ENCODE peak calls at places on chromosome X, in seven cellular contexts. J is astrocyte; P is Panc1; O is CD8-positive, alpha-beta memory T cell; E is prostate gland; G is testis; X is lung. B is an unnamed sample.

GRCh38 chrX:39645059-39645895 is 452.5 kb downstream of the BCOR start:
- DNase-seq in J (peak; percentile 70), X (no peak), G (peak; percentile 69), O (no peak), P (no peak), E (no peak), B (no peak)

GRCh38 chrX:123959281-123960063 is 2.0 kb upstream of the STAG2 start:
- DNase-seq in O (no peak), P (no peak), E (peak; percentile 24), J (no peak), X (peak; percentile 33), G (peak; percentile 58), B (peak; percentile 24)

GRCh38 chrX:136258951-136259350 is 7.8 kb upstream of the MAP7D3 start:
- DNase-seq in J (no peak), X (no peak), O (no peak), G (no peak), P (no peak), E (no peak), B (no peak)

GRCh38 chrX:30085571-30085970 is 129.8 kb upstream of the MAGEB2 start:
- DNase-seq in E (no peak), P (no peak), G (no peak), X (no peak), O (no peak), J (no peak), B (no peak)

GRCh38 chrX:1911401-1912131 is 296.7 kb downstream of the ASMT start:
- DNase-seq in J (no peak), X (no peak), E (no peak), O (no peak), G (no peak), P (no peak), B (no peak)

GRCh38 chrX:148466292-148466691 is 34.1 kb upstream of the AFF2 start:
- DNase-seq in X (no peak), O (no peak), E (no peak), P (no peak), J (peak; percentile 13), G (no peak), B (no peak)

GRCh38 chrX:123513585-123514278 is 219.1 kb downstream of the THOC2 start:
- DNase-seq in X (no peak), P (no peak), J (no peak), G (no peak), E (no peak), O (no peak), B (no peak)

GRCh38 chrX:70289168-70289792 is 447 bp downstream of the PDZD11 start:
- DNase-seq in X (no peak), P (no peak), G (no peak), O (no peak), E (no peak), J (no peak), B (no peak)

GRCh38 chrX:125436855-125437254 is 117.2 kb downstream of the TEX13C start:
- DNase-seq in O (no peak), X (no peak), G (no peak), J (no peak), P (no peak), E (no peak), B (no peak)

GRCh38 chrX:17788439-17788838 is 51.1 kb downstream of the SCML1 start:
- DNase-seq in J (peak; percentile 2), G (peak; percentile 43), X (no peak), O (no peak), P (peak; percentile 15), E (no peak), B (no peak)

GRCh38 chrX:41043950-41044349 is 41.3 kb upstream of the USP9X start:
- DNase-seq in J (peak; percentile 62), G (no peak), O (no peak), E (no peak), X (no peak), P (no peak), B (no peak)

GRCh38 chrX:110402091-110402854 is 43.6 kb downstream of the RTL9 start:
- DNase-seq in G (no peak), X (no peak), J (peak; percentile 65), O (no peak), P (no peak), E (no peak), B (peak; percentile 50)

GRCh38 chrX:48911407-48912182 is at the start of gene SLC35A2:
- DNase-seq in O (peak; percentile 87), P (no peak), G (peak; percentile 90), X (peak; percentile 88), J (peak; percentile 66), E (peak; percentile 80), B (peak; percentile 91)

GRCh38 chrX:9758239-9758638 is 7.4 kb downstream of the GPR143 start:
- DNase-seq in P (no peak), G (no peak), O (no peak), E (no peak), J (no peak), X (no peak), B (no peak)

GRCh38 chrX:47568656-47569295 is 7.8 kb downstream of the ARAF start:
- DNase-seq in J (no peak), G (no peak), P (no peak), E (no peak), O (peak; percentile 25), X (no peak), B (peak; percentile 37)

DNA sequence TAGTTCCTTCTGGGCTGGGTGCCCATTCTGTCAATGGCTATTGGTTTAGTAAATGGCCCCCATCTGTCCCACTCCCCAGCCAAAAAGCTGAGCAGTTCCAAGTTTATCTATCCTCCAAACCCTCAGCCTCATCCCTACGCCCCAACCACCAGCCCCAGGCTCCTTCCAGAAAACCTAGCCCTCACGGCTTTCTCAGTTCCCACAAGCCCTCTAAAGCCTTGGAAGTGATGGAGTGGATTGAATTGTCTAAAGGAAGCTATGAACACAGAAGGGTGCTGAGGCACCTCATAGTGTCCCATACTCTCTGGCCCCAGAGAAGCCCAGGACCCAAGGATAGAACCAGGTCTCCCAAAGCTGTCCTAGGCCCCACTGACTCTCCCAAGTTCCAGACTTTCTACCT is 75.6 kb upstream of the EFNB1 start:
- DNase-seq in P (no peak), X (no peak), O (no peak), G (no peak), J (no peak), E (no peak), B (no peak)
- H3K9me3 ChIP-seq in P (no peaks in the 10 kb centered on the region), X (no peaks in the 10 kb centered on the region), O (no peaks in the 10 kb centered on the region), G (no peaks in the 10 kb centered on the region), J (no peaks in the 10 kb centered on the region), E (no peaks in the 10 kb centered on the region), B (no peaks in the 10 kb centered on the region)

GRCh38 chrX:418927-419729 is 32.4 kb upstream of the PPP2R3B start:
- DNase-seq in P (no peak), G (no peak), J (no peak), E (no peak), O (no peak), X (no peak), B (no peak)
- H3K9me3 ChIP-seq in P (no peaks in the 10 kb centered on the region), G (no peaks in the 10 kb centered on the region), J (no peaks in the 10 kb centered on the region), E (no peaks in the 10 kb centered on the region), O (no peaks in the 10 kb centered on the region), X (no peaks in the 10 kb centered on the region), B (no peaks in the 10 kb centered on the region)

GRCh38 chrX:144840616-144841015 is 406.7 kb upstream of the SPANXN1 start:
- DNase-seq in G (no peak), O (no peak), X (no peak), P (no peak), E (no peak), J (no peak), B (no peak)
- H3K9me3 ChIP-seq in G (no peaks in the 10 kb centered on the region), O (no peaks in the 10 kb centered on the region), X (no peaks in the 10 kb centered on the region), P (no peaks in the 10 kb centered on the region), E (no peaks in the 10 kb centered on the region), J (no peaks in the 10 kb centered on the region), B (no peaks in the 10 kb centered on the region)

DNA sequence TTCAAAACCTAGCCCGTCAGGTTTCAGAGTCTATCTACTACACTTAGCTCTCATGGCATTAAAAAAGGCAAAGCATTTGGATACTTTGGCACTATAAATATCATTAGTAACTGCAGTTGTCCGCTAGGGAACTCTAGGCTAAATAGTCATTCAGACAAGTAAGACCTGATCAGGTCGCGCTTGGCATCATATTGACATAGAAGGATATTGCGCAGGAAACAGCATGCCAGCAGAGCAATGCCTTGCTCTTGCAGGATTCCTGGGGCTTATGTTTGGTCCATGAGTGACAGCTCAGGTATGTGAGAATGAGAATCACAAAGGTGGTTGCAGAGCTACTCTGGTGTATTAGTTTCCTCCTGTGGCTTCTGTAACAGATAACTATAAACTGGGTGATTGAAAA is 62.7 kb downstream of the KDM6A start:
- DNase-seq in P (no peak), E (no peak), X (no peak), J (no peak), O (no peak), G (no peak), B (no peak)
- H3K9me3 ChIP-seq in P (no peaks in the 10 kb centered on the region), E (no peaks in the 10 kb centered on the region), X (no peaks in the 10 kb centered on the region), J (no peaks in the 10 kb centered on the region), O (no peaks in the 10 kb centered on the region), G (no peaks in the 10 kb centered on the region), B (no peaks in the 10 kb centered on the region)

B was measured in Caco-2.